ENCODE peak calls at places on chromosome 12, in eight cellular contexts. L, R, H, V, I, F, O and Z are unnamed samples.

GRCh38 chr12:106139422-106140141 is 828 bp upstream of the NUAK1 start:
- DNase-seq in L (no peak), R (no peak), H (peak; percentile 94), V (peak; percentile 80), I (peak; percentile 84), F (peak; percentile 65), O (peak; percentile 75), Z (peak; percentile 79)

GRCh38 chr12:23350808-23351207 is 598.7 kb downstream of the SOX5 start:
- DNase-seq in L (no peak), R (no peak), H (no peak), V (no peak), I (no peak), F (no peak), O (no peak), Z (no peak)

GRCh38 chr12:33876618-33877017 is 145.7 kb upstream of the ALG10 start:
- DNase-seq in L (no peak), R (no peak), H (no peak), V (no peak), I (no peak), F (no peak), O (no peak), Z (no peak)

GRCh38 chr12:116087399-116087798 is 190.1 kb downstream of the MED13L start:
- DNase-seq in L (no peak), R (no peak), H (no peak), V (no peak), I (no peak), F (no peak), O (no peak), Z (no peak)

GRCh38 chr12:18895540-18895939 is 157.6 kb downstream of the CAPZA3 start:
- DNase-seq in L (no peak), R (no peak), H (no peak), V (no peak), I (no peak), F (no peak), O (no peak), Z (no peak)

GRCh38 chr12:9940370-9940769 is 8.2 kb upstream of the CLEC2A start:
- DNase-seq in L (peak; percentile 49), R (no peak), H (peak; percentile 2), V (no peak), I (no peak), F (no peak), O (no peak), Z (no peak)

GRCh38 chr12:111285191-111285590 is 83.7 kb downstream of the PHETA1 start:
- DNase-seq in L (no peak), R (no peak), H (peak; percentile 94), V (no peak), I (no peak), F (no peak), O (no peak), Z (no peak)

GRCh38 chr12:79897617-79898016 is 37.3 kb downstream of the PPP1R12A start:
- DNase-seq in L (no peak), R (no peak), H (no peak), V (peak; percentile 56), I (peak; percentile 94), F (no peak), O (no peak), Z (peak; percentile 76)

GRCh38 chr12:43315961-43316360 is 236.0 kb downstream of the ADAMTS20 start:
- DNase-seq in L (no peak), R (no peak), H (no peak), V (no peak), I (peak; percentile 93), F (no peak), O (no peak), Z (no peak)

GRCh38 chr12:40325349-40325960 is 100.7 kb downstream of the LRRK2 start:
- DNase-seq in L (peak; percentile 12), R (no peak), H (peak; percentile 74), V (peak; percentile 0), I (peak; percentile 14), F (peak; percentile 7), O (peak; percentile 18), Z (peak; percentile 67)

GRCh38 chr12:124415064-124415463 is 120.2 kb downstream of the RFLNA start:
- DNase-seq in L (no peak), R (no peak), H (no peak), V (no peak), I (no peak), F (no peak), O (no peak), Z (no peak)

GRCh38 chr12:77925536-77926108 is 94.9 kb downstream of the NAV3 start:
- DNase-seq in L (peak; percentile 29), R (no peak), H (peak; percentile 84), V (peak; percentile 46), I (peak; percentile 97), F (peak; percentile 79), O (peak; percentile 19), Z (peak; percentile 87)

GRCh38 chr12:95790025-95790911 is at the start of gene NTN4:
- DNase-seq in L (no peak), R (no peak), H (peak; percentile 60), V (peak; percentile 19), I (peak; percentile 41), F (no peak), O (peak; percentile 32), Z (peak; percentile 46)

GRCh38 chr12:10097521-10097920 is 1.3 kb downstream of the CLEC1A start:
- DNase-seq in L (no peak), R (no peak), H (no peak), V (no peak), I (peak; percentile 5), F (no peak), O (no peak), Z (no peak)

GRCh38 chr12:98498635-98499034 is 16.8 kb upstream of the TMPO start:
- DNase-seq in L (no peak), R (no peak), H (no peak), V (no peak), I (no peak), F (no peak), O (no peak), Z (no peak)

GRCh38 chr12:100738086-100738485 is 56.5 kb upstream of the ANO4 start:
- DNase-seq in L (no peak), R (no peak), H (no peak), V (no peak), I (no peak), F (no peak), O (no peak), Z (no peak)

GRCh38 chr12:64229240-64229639 is 7.1 kb upstream of the KICS2 start:
- DNase-seq in L (no peak), R (no peak), H (peak; percentile 35), V (no peak), I (no peak), F (no peak), O (no peak), Z (no peak)

GRCh38 chr12:119666226-119666808 is 1.6 kb upstream of the PRKAB1 start:
- DNase-seq in L (no peak), R (no peak), H (no peak), V (no peak), I (no peak), F (no peak), O (no peak), Z (no peak)

GRCh38 chr12:56599041-56599440 is 31.1 kb downstream of the BAZ2A start:
- DNase-seq in L (no peak), R (no peak), H (no peak), V (no peak), I (no peak), F (no peak), O (no peak), Z (no peak)

GRCh38 chr12:40287369-40287975 is 62.7 kb downstream of the LRRK2 start:
- DNase-seq in L (no peak), R (no peak), H (no peak), V (no peak), I (no peak), F (no peak), O (no peak), Z (peak; percentile 7)

GRCh38 chr12:20946732-20947131 is 136.2 kb downstream of the SLCO1B3 start:
- DNase-seq in L (peak; percentile 32), R (no peak), H (peak; percentile 39), V (no peak), I (peak; percentile 29), F (no peak), O (no peak), Z (peak; percentile 10)

GRCh38 chr12:72485017-72485701 is 213.0 kb downstream of the TRHDE start:
- DNase-seq in L (no peak), R (no peak), H (no peak), V (no peak), I (no peak), F (no peak), O (no peak), Z (no peak)

GRCh38 chr12:22318122-22318737 is 16.3 kb downstream of the ST8SIA1 start:
- DNase-seq in L (no peak), R (no peak), H (no peak), V (no peak), I (peak; percentile 55), F (peak; percentile 30), O (no peak), Z (no peak)